ENCODE peak calls at places on chromosomes 6 and 20, in seven cellular contexts. One of them, this sample, is unnamed.

GRCh38 chr6:6694825-6695710 is 106.5 kb downstream of the LY86 start:
- DNase-seq in A549: no peak
- DNase-seq in left ventricle myocardium inferior: peak; percentile 50
- DNase-seq in skeletal muscle cell: no peak
- DNase-seq in upper lobe of left lung: peak; percentile 90
- DNase-seq in foreskin fibroblast: no peak
- DNase-seq in GM12865: no peak
- DNase-seq in this sample: peak; percentile 87

GRCh38 chr6:77292564-77293546 is 170.4 kb downstream of the HTR1B start:
- DNase-seq in skeletal muscle cell: peak; percentile 54
- DNase-seq in foreskin fibroblast: peak; percentile 69
- DNase-seq in upper lobe of left lung: no peak
- DNase-seq in A549: peak; percentile 8
- DNase-seq in GM12865: no peak
- DNase-seq in left ventricle myocardium inferior: no peak
- DNase-seq in this sample: no peak

GRCh38 chr6:37514377-37514776 is 14.7 kb upstream of the CCDC167 start:
- DNase-seq in left ventricle myocardium inferior: no peak
- DNase-seq in skeletal muscle cell: peak; percentile 22
- DNase-seq in A549: no peak
- DNase-seq in GM12865: no peak
- DNase-seq in foreskin fibroblast: no peak
- DNase-seq in upper lobe of left lung: no peak
- DNase-seq in this sample: no peak

GRCh38 chr6:31780507-31781243 is 3.5 kb upstream of the VWA7 start:
- DNase-seq in foreskin fibroblast: no peak
- DNase-seq in upper lobe of left lung: no peak
- DNase-seq in left ventricle myocardium inferior: no peak
- DNase-seq in GM12865: no peak
- DNase-seq in skeletal muscle cell: no peak
- DNase-seq in A549: no peak
- DNase-seq in this sample: no peak

GRCh38 chr6:123118811-123119210 is 122.8 kb downstream of the CLVS2 start:
- DNase-seq in left ventricle myocardium inferior: no peak
- DNase-seq in foreskin fibroblast: no peak
- DNase-seq in A549: no peak
- DNase-seq in upper lobe of left lung: no peak
- DNase-seq in skeletal muscle cell: no peak
- DNase-seq in GM12865: no peak
- DNase-seq in this sample: no peak

GRCh38 chr6:138847884-138848283 is 52.0 kb downstream of the ECT2L start:
- DNase-seq in GM12865: no peak
- DNase-seq in A549: no peak
- DNase-seq in skeletal muscle cell: no peak
- DNase-seq in foreskin fibroblast: no peak
- DNase-seq in left ventricle myocardium inferior: no peak
- DNase-seq in upper lobe of left lung: no peak
- DNase-seq in this sample: no peak

GRCh38 chr20:51462566-51463276 is 79.8 kb downstream of the NFATC2 start:
- DNase-seq in GM12865: no peak
- DNase-seq in upper lobe of left lung: no peak
- DNase-seq in left ventricle myocardium inferior: peak; percentile 86
- DNase-seq in foreskin fibroblast: peak; percentile 54
- DNase-seq in A549: no peak
- DNase-seq in skeletal muscle cell: peak; percentile 30
- DNase-seq in this sample: peak; percentile 76

GRCh38 chr6:150314230-150315188 is 54.3 kb upstream of the IYD start:
- DNase-seq in upper lobe of left lung: no peak
- DNase-seq in left ventricle myocardium inferior: no peak
- DNase-seq in skeletal muscle cell: no peak
- DNase-seq in foreskin fibroblast: no peak
- DNase-seq in GM12865: no peak
- DNase-seq in A549: no peak
- DNase-seq in this sample: no peak

GRCh38 chr6:110595112-110595511 is 118.7 kb upstream of the SLC22A16 start:
- DNase-seq in upper lobe of left lung: no peak
- DNase-seq in GM12865: no peak
- DNase-seq in A549: no peak
- DNase-seq in foreskin fibroblast: no peak
- DNase-seq in skeletal muscle cell: no peak
- DNase-seq in left ventricle myocardium inferior: no peak
- DNase-seq in this sample: no peak

GRCh38 chr20:8242827-8243764 is 111.0 kb downstream of the PLCB1 start:
- DNase-seq in GM12865: no peak
- DNase-seq in left ventricle myocardium inferior: no peak
- DNase-seq in foreskin fibroblast: no peak
- DNase-seq in upper lobe of left lung: no peak
- DNase-seq in A549: no peak
- DNase-seq in skeletal muscle cell: no peak
- DNase-seq in this sample: no peak

GRCh38 chr20:38153401-38153800 is 11.7 kb downstream of the TGM2 start:
- DNase-seq in A549: no peak
- DNase-seq in left ventricle myocardium inferior: no peak
- DNase-seq in skeletal muscle cell: no peak
- DNase-seq in foreskin fibroblast: no peak
- DNase-seq in upper lobe of left lung: no peak
- DNase-seq in GM12865: no peak
- DNase-seq in this sample: no peak

GRCh38 chr6:109002100-109002697 is 92.4 kb downstream of the SESN1 start:
- DNase-seq in foreskin fibroblast: peak; percentile 52
- DNase-seq in skeletal muscle cell: peak; percentile 82
- DNase-seq in upper lobe of left lung: no peak
- DNase-seq in left ventricle myocardium inferior: no peak
- DNase-seq in GM12865: peak; percentile 1
- DNase-seq in A549: no peak
- DNase-seq in this sample: no peak

GRCh38 chr6:32785781-32786533 is 22.6 kb upstream of the HLA-DQB2 start:
- DNase-seq in left ventricle myocardium inferior: no peak
- DNase-seq in GM12865: peak; percentile 68
- DNase-seq in foreskin fibroblast: peak; percentile 26
- DNase-seq in upper lobe of left lung: peak; percentile 58
- DNase-seq in skeletal muscle cell: peak; percentile 28
- DNase-seq in A549: peak; percentile 37
- DNase-seq in this sample: no peak

GRCh38 chr20:3420211-3420707 is 12.8 kb upstream of the DNAAF9 start:
- DNase-seq in left ventricle myocardium inferior: peak; percentile 39
- DNase-seq in skeletal muscle cell: peak; percentile 93
- DNase-seq in A549: no peak
- DNase-seq in GM12865: peak; percentile 87
- DNase-seq in foreskin fibroblast: peak; percentile 86
- DNase-seq in upper lobe of left lung: peak; percentile 64
- DNase-seq in this sample: no peak

GRCh38 chr6:41878961-41879405 is 16.2 kb downstream of the USP49 start:
- DNase-seq in GM12865: no peak
- DNase-seq in skeletal muscle cell: peak; percentile 11
- DNase-seq in A549: no peak
- DNase-seq in foreskin fibroblast: peak; percentile 50
- DNase-seq in left ventricle myocardium inferior: no peak
- DNase-seq in upper lobe of left lung: no peak
- DNase-seq in this sample: no peak

GRCh38 chr6:133991096-133991593 is 38.1 kb downstream of the TBPL1 start:
- DNase-seq in left ventricle myocardium inferior: no peak
- DNase-seq in upper lobe of left lung: no peak
- DNase-seq in skeletal muscle cell: peak; percentile 61
- DNase-seq in GM12865: no peak
- DNase-seq in A549: no peak
- DNase-seq in foreskin fibroblast: peak; percentile 58
- DNase-seq in this sample: no peak

GRCh38 chr20:12592756-12593155 is 416.0 kb upstream of the SPTLC3 start:
- DNase-seq in upper lobe of left lung: no peak
- DNase-seq in left ventricle myocardium inferior: no peak
- DNase-seq in A549: no peak
- DNase-seq in foreskin fibroblast: no peak
- DNase-seq in GM12865: no peak
- DNase-seq in skeletal muscle cell: no peak
- DNase-seq in this sample: no peak

GRCh38 chr20:17761612-17762011 is 61.8 kb downstream of the BANF2 start:
- DNase-seq in foreskin fibroblast: no peak
- DNase-seq in left ventricle myocardium inferior: no peak
- DNase-seq in upper lobe of left lung: no peak
- DNase-seq in skeletal muscle cell: no peak
- DNase-seq in A549: no peak
- DNase-seq in GM12865: no peak
- DNase-seq in this sample: no peak

GRCh38 chr20:1477896-1478490 is 11.3 kb upstream of the NSFL1C start:
- DNase-seq in upper lobe of left lung: no peak
- DNase-seq in GM12865: no peak
- DNase-seq in A549: no peak
- DNase-seq in foreskin fibroblast: no peak
- DNase-seq in skeletal muscle cell: no peak
- DNase-seq in left ventricle myocardium inferior: no peak
- DNase-seq in this sample: no peak

GRCh38 chr6:106134906-106135634 is 48.9 kb downstream of the PRDM1 start:
- DNase-seq in skeletal muscle cell: no peak
- DNase-seq in left ventricle myocardium inferior: no peak
- DNase-seq in A549: peak; percentile 27
- DNase-seq in foreskin fibroblast: peak; percentile 70
- DNase-seq in upper lobe of left lung: no peak
- DNase-seq in GM12865: no peak
- DNase-seq in this sample: peak; percentile 57

GRCh38 chr6:152273002-152273401 is 364.2 kb downstream of the SYNE1 start:
- DNase-seq in left ventricle myocardium inferior: no peak
- DNase-seq in upper lobe of left lung: no peak
- DNase-seq in GM12865: no peak
- DNase-seq in foreskin fibroblast: peak; percentile 76
- DNase-seq in A549: no peak
- DNase-seq in skeletal muscle cell: no peak
- DNase-seq in this sample: no peak

GRCh38 chr6:149164199-149164745 is 153.2 kb upstream of the TAB2 start:
- DNase-seq in A549: no peak
- DNase-seq in foreskin fibroblast: no peak
- DNase-seq in upper lobe of left lung: no peak
- DNase-seq in left ventricle myocardium inferior: no peak
- DNase-seq in GM12865: no peak
- DNase-seq in skeletal muscle cell: no peak
- DNase-seq in this sample: no peak

GRCh38 chr20:9573598-9573997 is 59.2 kb downstream of the LAMP5 start:
- DNase-seq in GM12865: no peak
- DNase-seq in left ventricle myocardium inferior: no peak
- DNase-seq in A549: no peak
- DNase-seq in skeletal muscle cell: no peak
- DNase-seq in foreskin fibroblast: no peak
- DNase-seq in upper lobe of left lung: no peak
- DNase-seq in this sample: no peak

GRCh38 chr6:27138398-27138797 is 109.1 kb upstream of the PRSS16 start:
- DNase-seq in GM12865: no peak
- DNase-seq in A549: no peak
- DNase-seq in left ventricle myocardium inferior: no peak
- DNase-seq in skeletal muscle cell: no peak
- DNase-seq in foreskin fibroblast: no peak
- DNase-seq in upper lobe of left lung: no peak
- DNase-seq in this sample: no peak
- H3K4me3 ChIP-seq in GM12865: peak overlapping the region; percentile 87
- H3K4me3 ChIP-seq in A549: no peak overlapping the region
- H3K4me3 ChIP-seq in left ventricle myocardium inferior: no peak overlapping the region
- H3K4me3 ChIP-seq in skeletal muscle cell: no peak overlapping the region
- H3K4me3 ChIP-seq in foreskin fibroblast: no peak overlapping the region
- H3K4me3 ChIP-seq in upper lobe of left lung: no peak overlapping the region
- H3K4me3 ChIP-seq in this sample: no peak overlapping the region

DNA sequence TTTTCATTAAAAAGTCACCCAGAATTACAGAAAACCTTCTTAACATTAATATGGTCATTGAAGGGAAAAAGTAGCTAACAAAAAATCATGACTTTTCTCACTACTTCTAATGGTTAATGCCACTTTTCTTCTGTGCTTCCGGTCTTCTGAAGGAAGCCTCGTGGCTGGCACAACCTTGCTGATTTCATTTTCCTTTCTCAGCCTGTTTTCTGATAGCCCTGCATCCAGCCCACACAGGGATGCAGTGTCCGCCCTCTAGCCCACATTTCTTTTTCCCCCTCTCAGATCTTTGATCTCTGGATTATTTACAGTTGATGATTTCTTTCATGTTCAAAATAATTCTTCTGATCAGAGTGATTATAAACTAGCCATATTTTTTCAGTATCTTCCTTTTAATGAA is 655.4 kb upstream of the EPHA7 start:
- DNase-seq in foreskin fibroblast: no peak
- DNase-seq in left ventricle myocardium inferior: no peak
- DNase-seq in upper lobe of left lung: no peak
- DNase-seq in GM12865: no peak
- DNase-seq in skeletal muscle cell: no peak
- DNase-seq in A549: no peak
- DNase-seq in this sample: no peak
- H3K4me3 ChIP-seq in foreskin fibroblast: no peak overlapping the region
- H3K4me3 ChIP-seq in left ventricle myocardium inferior: no peak overlapping the region
- H3K4me3 ChIP-seq in upper lobe of left lung: no peak overlapping the region
- H3K4me3 ChIP-seq in GM12865: no peak overlapping the region
- H3K4me3 ChIP-seq in skeletal muscle cell: no peak overlapping the region
- H3K4me3 ChIP-seq in A549: no peak overlapping the region
- H3K4me3 ChIP-seq in this sample: no peak overlapping the region

DNA sequence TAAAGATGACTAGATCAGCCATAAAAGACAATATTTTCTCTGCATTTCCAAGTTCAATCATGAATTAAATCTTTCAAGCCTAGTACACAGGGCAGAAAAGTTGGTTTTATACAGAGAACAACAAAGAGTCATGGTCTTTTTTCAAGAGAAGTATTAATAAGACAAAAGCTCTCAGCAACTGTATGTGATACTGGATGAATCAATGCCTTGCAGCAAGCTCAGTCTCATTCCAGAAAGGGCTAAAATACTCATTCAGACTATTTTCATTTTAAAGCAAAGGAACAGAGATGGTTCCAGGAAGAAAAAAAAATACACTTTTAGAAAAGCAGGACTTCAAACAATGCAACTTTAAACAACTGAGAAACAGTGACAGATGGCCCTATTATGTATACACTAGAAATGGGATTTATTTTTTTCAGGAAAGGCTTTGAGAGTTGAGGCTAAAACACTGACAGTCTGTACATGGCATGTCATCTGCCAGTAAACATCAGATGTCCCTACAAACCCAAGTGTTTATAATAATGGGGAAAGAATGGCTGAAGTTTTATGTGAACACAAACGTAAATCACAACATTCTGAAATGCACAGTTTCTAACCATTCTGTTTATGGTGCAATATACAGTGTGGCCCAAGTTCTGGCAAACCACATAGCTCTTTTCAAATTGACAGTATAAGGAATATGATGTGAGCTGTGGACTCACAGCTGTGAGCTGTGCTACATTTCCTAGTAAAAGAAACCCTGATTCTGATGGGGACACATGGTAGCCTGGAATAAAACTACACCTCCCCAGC is 114.3 kb upstream of the DST start:
- DNase-seq in foreskin fibroblast: no peak
- DNase-seq in left ventricle myocardium inferior: no peak
- DNase-seq in skeletal muscle cell: no peak
- DNase-seq in GM12865: no peak
- DNase-seq in upper lobe of left lung: no peak
- DNase-seq in A549: no peak
- DNase-seq in this sample: no peak
- H3K4me3 ChIP-seq in foreskin fibroblast: no peak overlapping the region
- H3K4me3 ChIP-seq in left ventricle myocardium inferior: no peak overlapping the region
- H3K4me3 ChIP-seq in skeletal muscle cell: no peak overlapping the region
- H3K4me3 ChIP-seq in GM12865: no peak overlapping the region
- H3K4me3 ChIP-seq in upper lobe of left lung: no peak overlapping the region
- H3K4me3 ChIP-seq in A549: no peak overlapping the region
- H3K4me3 ChIP-seq in this sample: no peak overlapping the region

GRCh38 chr6:167827062-167827587 is 414 bp downstream of the AFDN start:
- DNase-seq in GM12865: peak; percentile 57
- DNase-seq in skeletal muscle cell: no peak
- DNase-seq in foreskin fibroblast: no peak
- DNase-seq in A549: no peak
- DNase-seq in upper lobe of left lung: no peak
- DNase-seq in left ventricle myocardium inferior: peak; percentile 42
- DNase-seq in this sample: peak; percentile 68
- H3K4me3 ChIP-seq in GM12865: peak overlapping the region; percentile 60
- H3K4me3 ChIP-seq in skeletal muscle cell: peak overlapping the region; percentile 68
- H3K4me3 ChIP-seq in foreskin fibroblast: peak overlapping the region; percentile 71
- H3K4me3 ChIP-seq in A549: peak overlapping the region; percentile 97
- H3K4me3 ChIP-seq in upper lobe of left lung: peak overlapping the region; percentile 25
- H3K4me3 ChIP-seq in left ventricle myocardium inferior: peak overlapping the region; percentile 87
- H3K4me3 ChIP-seq in this sample: peak overlapping the region; percentile 50

GRCh38 chr6:159252955-159253508 is 83.8 kb downstream of the FNDC1 start:
- DNase-seq in foreskin fibroblast: peak; percentile 42
- DNase-seq in upper lobe of left lung: no peak
- DNase-seq in A549: peak; percentile 23
- DNase-seq in GM12865: peak; percentile 54
- DNase-seq in left ventricle myocardium inferior: no peak
- DNase-seq in skeletal muscle cell: peak; percentile 7
- DNase-seq in this sample: peak; percentile 12
- H3K4me3 ChIP-seq in foreskin fibroblast: no peak overlapping the region
- H3K4me3 ChIP-seq in upper lobe of left lung: no peak overlapping the region
- H3K4me3 ChIP-seq in A549: no peak overlapping the region
- H3K4me3 ChIP-seq in GM12865: no peak overlapping the region
- H3K4me3 ChIP-seq in left ventricle myocardium inferior: no peak overlapping the region
- H3K4me3 ChIP-seq in skeletal muscle cell: peak overlapping the region; percentile 15
- H3K4me3 ChIP-seq in this sample: no peak overlapping the region